ENCODE peak calls at places on chromosomes 2 and 18, in five cellular contexts. A is CD4-positive, alpha-beta memory T cell; Z is MV-4-11; I is adipocyte; G is aorta. V is an unnamed sample.

GRCh38 chr2:17476060-17476459 is 42.2 kb downstream of the RAD51AP2 start:
- DNase-seq in G (no peak), I (no peak), A (no peak), Z (no peak), V (no peak)

GRCh38 chr18:48140738-48141137 is 210.3 kb upstream of the SMAD2 start:
- DNase-seq in Z (no peak), I (no peak), A (no peak), G (no peak), V (no peak)

GRCh38 chr2:37918742-37919186 is 6.3 kb upstream of the RMDN2 start:
- DNase-seq in I (no peak), Z (no peak), A (no peak), G (no peak), V (no peak)

GRCh38 chr2:174499365-174499764 is 12.5 kb upstream of the GPR155 start:
- DNase-seq in G (peak; percentile 54), A (no peak), Z (no peak), I (no peak), V (no peak)

GRCh38 chr2:145184741-145185671 is 665.1 kb upstream of the ZEB2 start:
- DNase-seq in A (no peak), I (no peak), G (no peak), Z (peak; percentile 45), V (no peak)

GRCh38 chr18:8798996-8799395 is 93.6 kb downstream of the MTCL1 start:
- DNase-seq in G (no peak), A (no peak), Z (no peak), I (no peak), V (no peak)

GRCh38 chr2:167729911-167730310 is 517.5 kb downstream of the STK39 start:
- DNase-seq in G (no peak), Z (no peak), A (no peak), I (no peak), V (no peak)

GRCh38 chr2:216350214-216350789 is 22.0 kb downstream of the MARCHF4 start:
- DNase-seq in Z (no peak), I (no peak), A (peak; percentile 57), G (no peak), V (no peak)

GRCh38 chr2:239375278-239376061 is 25.4 kb downstream of the HDAC4 start:
- DNase-seq in I (no peak), Z (no peak), G (no peak), A (no peak), V (peak; percentile 46)

GRCh38 chr2:45898819-45899218 is 247.3 kb downstream of the PRKCE start:
- DNase-seq in Z (no peak), A (no peak), G (no peak), I (peak; percentile 7), V (no peak)

GRCh38 chr2:155733091-155733870 is 599.2 kb downstream of the NR4A2 start:
- DNase-seq in Z (no peak), I (no peak), G (no peak), A (no peak), V (no peak)

GRCh38 chr2:238425979-238426567 is 654 bp upstream of the ASB1 start:
- DNase-seq in Z (peak; percentile 46), I (peak; percentile 67), A (no peak), G (no peak), V (no peak)

GRCh38 chr2:238863231-238863630 is 15.3 kb downstream of the TWIST2 start:
- DNase-seq in I (peak; percentile 36), A (no peak), Z (no peak), G (no peak), V (no peak)

GRCh38 chr18:34631567-34631966 is 78.5 kb upstream of the DTNA start:
- DNase-seq in Z (no peak), G (no peak), I (no peak), A (no peak), V (no peak)

GRCh38 chr2:120013569-120014223 is 819 bp downstream of the EPB41L5 start:
- DNase-seq in Z (no peak), I (no peak), A (no peak), G (no peak), V (no peak)

GRCh38 chr2:57882895-57883515 is 163.6 kb upstream of the VRK2 start:
- DNase-seq in G (no peak), I (no peak), A (no peak), Z (no peak), V (no peak)

GRCh38 chr2:65069425-65069824 is 13.2 kb downstream of the CEP68 start:
- DNase-seq in G (no peak), I (no peak), A (no peak), Z (no peak), V (no peak)